ENCODE peak calls at places on chromosomes 11 and 22, in eight cellular contexts. N, Z, G, X, S, F, O and M are unnamed samples.

GRCh38 chr22:28817919-28818859 is 17.8 kb upstream of the XBP1 start:
- DNase-seq in N (peak; percentile 89), Z (no peak), G (no peak), X (peak; percentile 73), S (peak; percentile 96), F (peak; percentile 84), O (no peak), M (no peak)

GRCh38 chr22:36183446-36183845 is 18.2 kb downstream of the APOL4 start:
- DNase-seq in N (no peak), Z (no peak), G (no peak), X (no peak), S (no peak), F (no peak), O (no peak), M (no peak)

GRCh38 chr11:106853850-106854401 is 164.3 kb downstream of the GUCY1A2 start:
- DNase-seq in N (no peak), Z (no peak), G (no peak), X (no peak), S (no peak), F (no peak), O (no peak), M (no peak)

GRCh38 chr11:72617080-72617744 is 57.0 kb downstream of the PDE2A start:
- DNase-seq in N (no peak), Z (no peak), G (no peak), X (no peak), S (no peak), F (no peak), O (peak; percentile 43), M (no peak)

GRCh38 chr11:134862796-134863195 is 450.8 kb upstream of the B3GAT1 start:
- DNase-seq in N (no peak), Z (no peak), G (no peak), X (no peak), S (no peak), F (no peak), O (no peak), M (no peak)

GRCh38 chr11:121422675-121423074 is 29.4 kb upstream of the SORL1 start:
- DNase-seq in N (no peak), Z (no peak), G (no peak), X (no peak), S (no peak), F (no peak), O (no peak), M (no peak)

GRCh38 chr11:113313601-113314000 is 782 bp upstream of the TTC12 start:
- DNase-seq in N (no peak), Z (no peak), G (no peak), X (no peak), S (no peak), F (no peak), O (no peak), M (no peak)

GRCh38 chr11:782264-783174 is 5.2 kb upstream of the GATD1 start:
- DNase-seq in N (no peak), Z (no peak), G (no peak), X (no peak), S (no peak), F (no peak), O (no peak), M (no peak)

GRCh38 chr11:27228232-27228631 is 134.8 kb downstream of the CCDC34 start:
- DNase-seq in N (no peak), Z (no peak), G (no peak), X (no peak), S (no peak), F (peak; percentile 33), O (no peak), M (no peak)

GRCh38 chr11:13941790-13942189 is 20.7 kb upstream of the SPON1 start:
- DNase-seq in N (no peak), Z (no peak), G (no peak), X (no peak), S (no peak), F (no peak), O (no peak), M (no peak)

GRCh38 chr22:19055801-19056200 is 66.4 kb downstream of the DGCR2 start:
- DNase-seq in N (peak; percentile 20), Z (no peak), G (no peak), X (no peak), S (no peak), F (no peak), O (no peak), M (peak; percentile 76)

GRCh38 chr22:23547818-23548500 is 32.1 kb downstream of the IGLL1 start:
- DNase-seq in N (no peak), Z (no peak), G (no peak), X (no peak), S (no peak), F (peak; percentile 85), O (no peak), M (no peak)

GRCh38 chr22:23549198-23549595 is 30.9 kb downstream of the IGLL1 start:
- DNase-seq in N (no peak), Z (no peak), G (no peak), X (no peak), S (no peak), F (no peak), O (no peak), M (no peak)

GRCh38 chr22:23551385-23551784 is 28.7 kb downstream of the IGLL1 start:
- DNase-seq in N (no peak), Z (no peak), G (no peak), X (no peak), S (no peak), F (no peak), O (no peak), M (no peak)

GRCh38 chr22:23548501-23549197 is 31.4 kb downstream of the IGLL1 start:
- DNase-seq in N (no peak), Z (no peak), G (no peak), X (no peak), S (no peak), F (no peak), O (no peak), M (no peak)

DNA sequence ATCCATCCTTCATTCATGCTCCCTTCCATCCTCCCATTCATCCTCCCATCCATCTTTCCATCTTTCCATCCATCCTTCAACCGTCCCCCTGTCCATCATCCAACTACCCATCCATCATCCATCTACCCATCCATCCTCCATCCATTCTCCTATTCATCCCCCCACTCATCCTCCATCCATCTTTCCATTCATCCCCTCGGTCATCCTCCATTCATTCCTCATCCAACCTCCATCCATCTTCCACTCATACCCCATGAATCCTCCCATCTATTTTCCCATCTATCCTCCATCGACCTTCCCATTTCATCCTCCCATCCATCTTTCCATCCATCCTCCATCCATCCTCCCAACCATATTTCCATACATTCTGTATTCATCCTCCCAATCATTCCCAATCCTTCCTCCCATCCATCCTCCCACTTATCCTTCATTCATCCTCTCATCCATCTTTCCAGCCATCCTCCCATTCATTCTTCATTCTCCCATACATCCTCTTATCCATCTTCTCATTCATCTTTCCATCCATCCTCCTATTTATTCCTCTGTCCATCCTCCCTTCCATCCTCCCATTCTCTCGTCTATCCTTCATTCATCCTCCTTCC is 29.9 kb downstream of the IGLL1 start:
- DNase-seq in N (no peak), Z (no peak), G (no peak), X (no peak), S (no peak), F (no peak), O (no peak), M (no peak)
- TF ChIP-seq POLR2A in N (no peak), Z (no peak), G (no peak), X (no peak), S (no peak), F (no peak), O (no peak), M (no peak)

GRCh38 chr22:38056969-38057841 is at the start of gene PICK1:
- DNase-seq in N (peak; percentile 90), Z (peak; percentile 89), G (peak; percentile 77), X (peak; percentile 86), S (peak; percentile 92), F (peak; percentile 96), O (peak; percentile 87), M (peak; percentile 96)
- TF ChIP-seq POLR2A in N (no peak), Z (peak; percentile 34), G (peak; percentile 28), X (peak; percentile 39), S (peak; percentile 85), F (peak; percentile 57), O (peak; percentile 9), M (no peak)

GRCh38 chr11:63022422-63022821 is 6.8 kb upstream of the SLC22A8 start:
- DNase-seq in N (no peak), Z (no peak), G (no peak), X (no peak), S (no peak), F (no peak), O (no peak), M (no peak)

GRCh38 chr11:63020671-63021255 is 5.1 kb upstream of the SLC22A8 start:
- DNase-seq in N (no peak), Z (peak; percentile 31), G (no peak), X (no peak), S (no peak), F (no peak), O (peak; percentile 44), M (no peak)

GRCh38 chr11:63017306-63017974 is 1.8 kb upstream of the SLC22A8 start:
- DNase-seq in N (peak; percentile 40), Z (no peak), G (no peak), X (no peak), S (no peak), F (no peak), O (peak; percentile 23), M (no peak)

GRCh38 chr11:63015521-63016215 is at the start of gene SLC22A8:
- DNase-seq in N (no peak), Z (no peak), G (no peak), X (no peak), S (no peak), F (no peak), O (no peak), M (peak; percentile 73)

DNA sequence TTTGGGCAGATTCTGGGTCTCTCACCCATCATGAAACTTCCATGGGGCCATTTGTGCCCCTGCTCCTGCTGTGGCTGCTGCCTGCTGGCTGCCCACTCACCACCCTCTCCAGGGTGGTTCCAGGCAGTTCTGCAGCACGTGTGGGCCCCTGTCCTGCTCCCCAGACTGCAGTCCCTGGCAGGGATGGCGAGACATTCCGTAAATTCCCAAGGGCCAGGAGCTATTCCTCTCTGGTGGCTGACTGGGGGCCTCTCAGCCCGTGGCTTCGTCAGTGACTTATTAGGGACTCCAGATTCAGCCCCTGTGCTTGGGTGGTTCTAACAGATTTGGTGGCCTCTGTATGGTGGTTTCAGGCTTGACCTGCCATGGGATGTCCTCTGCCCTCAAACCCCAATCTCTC is 3.9 kb upstream of the SLC22A8 start:
- DNase-seq in N (no peak), Z (no peak), G (no peak), X (no peak), S (no peak), F (no peak), O (no peak), M (no peak)
- TF ChIP-seq POLR2A in N (no peak), Z (no peak), G (no peak), X (no peak), S (no peak), F (no peak), O (no peak), M (no peak)

DNA sequence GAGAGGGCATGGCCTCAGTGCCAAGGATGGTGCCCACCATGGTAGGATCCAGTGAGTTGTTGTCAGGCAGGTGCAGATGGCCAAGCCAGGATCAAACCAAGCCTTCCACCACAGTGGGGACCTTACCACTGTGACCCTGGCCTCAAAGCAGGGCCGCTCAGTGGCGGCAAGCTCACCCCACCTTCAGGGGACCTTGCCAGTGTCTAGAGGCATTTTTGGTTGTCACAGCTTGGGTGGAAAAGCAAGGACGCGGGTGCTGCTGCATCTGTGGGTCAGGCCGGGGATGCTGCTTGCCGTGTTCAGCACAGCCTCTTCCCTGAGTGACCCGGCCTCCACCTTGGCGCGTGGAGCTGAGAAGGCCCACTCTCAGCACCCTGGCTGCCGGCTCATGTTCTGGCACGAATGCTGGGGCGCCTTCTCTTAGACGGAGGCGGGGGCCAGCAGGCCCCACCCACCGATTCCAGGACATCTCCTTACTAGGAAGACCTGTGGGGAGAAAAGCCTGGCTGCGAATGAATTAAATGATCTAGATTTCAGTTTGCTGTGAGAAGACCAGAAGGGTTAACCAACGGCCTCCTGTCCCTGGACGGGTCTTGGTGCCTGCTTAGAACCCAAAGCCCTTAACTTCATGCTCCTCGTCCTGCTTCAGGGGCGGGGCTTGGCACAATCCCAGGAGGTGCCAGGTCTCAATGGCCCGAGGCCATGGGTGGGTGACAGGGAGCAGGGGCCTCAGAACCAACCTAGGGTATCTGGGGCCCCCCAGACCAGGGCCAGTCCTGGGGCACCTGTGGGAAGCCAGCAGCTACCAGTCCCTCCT is 18.9 kb downstream of the TRMU start:
- DNase-seq in N (no peak), Z (no peak), G (no peak), X (no peak), S (no peak), F (no peak), O (no peak), M (no peak)
- TF ChIP-seq POLR2A in N (no peak), Z (no peak), G (no peak), X (no peak), S (no peak), F (no peak), O (no peak), M (no peak)